ENCODE peak calls at places on chromosomes 4 and X, in eight cellular contexts. Q, I, E, M, K, O, A and R are unnamed samples.

GRCh38 chrX:110002300-110003166 is at the start of gene TMEM164:
- DNase-seq in O (peak; percentile 94), M (peak; percentile 89), E (peak; percentile 89), K (peak; percentile 85), A (peak; percentile 96), I (peak; percentile 59), Q (peak; percentile 83), R (peak; percentile 89)

GRCh38 chrX:143642426-143642825 is 6.5 kb upstream of the SLITRK4 start:
- DNase-seq in M (no peak), Q (no peak), O (no peak), K (no peak), I (no peak), E (no peak), A (no peak), R (no peak)

GRCh38 chr4:19300213-19300612 is 951.5 kb upstream of the SLIT2 start:
- DNase-seq in I (no peak), K (no peak), Q (no peak), O (no peak), E (no peak), A (no peak), M (no peak), R (no peak)

GRCh38 chrX:135484636-135485289 is 35.7 kb upstream of the INTS6L start:
- DNase-seq in I (no peak), O (no peak), E (no peak), Q (no peak), A (no peak), M (peak; percentile 48), K (no peak), R (no peak)

GRCh38 chrX:29687687-29688086 is 527.7 kb upstream of the MAGEB2 start:
- DNase-seq in M (no peak), Q (no peak), A (no peak), K (no peak), I (no peak), O (no peak), E (no peak), R (no peak)

GRCh38 chr4:158374318-158374717 is 147.4 kb upstream of the RXFP1 start:
- DNase-seq in K (no peak), Q (no peak), I (no peak), E (no peak), A (no peak), O (no peak), M (no peak), R (no peak)

GRCh38 chr4:16860506-16860905 is 37.9 kb downstream of the LDB2 start:
- DNase-seq in M (no peak), E (no peak), A (no peak), Q (no peak), K (no peak), O (no peak), I (no peak), R (no peak)

GRCh38 chr4:40675166-40675565 is 45.5 kb upstream of the RBM47 start:
- DNase-seq in O (no peak), Q (no peak), A (no peak), I (no peak), E (no peak), K (no peak), M (no peak), R (no peak)

GRCh38 chr4:40349561-40350198 is 14.5 kb downstream of the CHRNA9 start:
- DNase-seq in E (no peak), I (no peak), A (no peak), O (no peak), Q (no peak), K (no peak), M (no peak), R (no peak)

GRCh38 chrX:111869639-111870034 is 6.3 kb upstream of the TRPC5OS start:
- DNase-seq in O (peak; percentile 14), Q (no peak), A (no peak), I (no peak), K (peak; percentile 14), E (peak; percentile 30), M (peak; percentile 79), R (no peak)

GRCh38 chrX:131366387-131366786 is 77.3 kb upstream of the IGSF1 start:
- DNase-seq in Q (no peak), K (no peak), O (no peak), E (no peak), A (no peak), M (peak; percentile 33), I (no peak), R (no peak)

GRCh38 chr4:183635737-183636136 is 23.2 kb downstream of the RWDD4 start:
- DNase-seq in O (no peak), Q (no peak), M (no peak), E (no peak), I (no peak), K (no peak), A (no peak), R (no peak)

GRCh38 chr4:183636923-183637322 is 22.1 kb downstream of the RWDD4 start:
- DNase-seq in M (no peak), Q (no peak), A (no peak), E (no peak), K (no peak), I (no peak), O (peak; percentile 29), R (no peak)

GRCh38 chr4:183637461-183637860 is 21.5 kb downstream of the RWDD4 start:
- DNase-seq in I (no peak), Q (no peak), E (no peak), M (no peak), A (no peak), K (no peak), O (no peak), R (no peak)

GRCh38 chr4:183635333-183635732 is 23.7 kb downstream of the RWDD4 start:
- DNase-seq in I (no peak), Q (no peak), O (no peak), M (no peak), K (no peak), E (no peak), A (no peak), R (no peak)

GRCh38 chr4:183636488-183636887 is 22.5 kb downstream of the RWDD4 start:
- DNase-seq in Q (no peak), A (no peak), M (no peak), E (no peak), I (no peak), K (no peak), O (no peak), R (no peak)
- TF ChIP-seq CTCF in Q (no peak), A (no peak), M (no peak), E (no peak), I (no peak), K (no peak), O (no peak), R (no peak)

GRCh38 chr4:107824367-107825071 is at the start of gene SGMS2:
- DNase-seq in M (peak; percentile 66), Q (peak; percentile 91), I (peak; percentile 80), K (peak; percentile 87), E (peak; percentile 94), A (peak; percentile 90), O (peak; percentile 90), R (peak; percentile 94)

GRCh38 chr4:107825072-107825789 is 499 bp downstream of the SGMS2 start:
- DNase-seq in M (peak; percentile 52), A (no peak), K (peak; percentile 16), I (no peak), O (peak; percentile 43), Q (peak; percentile 42), E (peak; percentile 69), R (no peak)

GRCh38 chr4:107826427-107826980 is 1.8 kb downstream of the SGMS2 start:
- DNase-seq in E (no peak), K (no peak), Q (no peak), I (no peak), A (no peak), M (no peak), O (no peak), R (no peak)

GRCh38 chr4:107828315-107828714 is 3.6 kb downstream of the SGMS2 start:
- DNase-seq in M (no peak), A (no peak), O (no peak), E (no peak), K (no peak), I (no peak), Q (no peak), R (no peak)

DNA sequence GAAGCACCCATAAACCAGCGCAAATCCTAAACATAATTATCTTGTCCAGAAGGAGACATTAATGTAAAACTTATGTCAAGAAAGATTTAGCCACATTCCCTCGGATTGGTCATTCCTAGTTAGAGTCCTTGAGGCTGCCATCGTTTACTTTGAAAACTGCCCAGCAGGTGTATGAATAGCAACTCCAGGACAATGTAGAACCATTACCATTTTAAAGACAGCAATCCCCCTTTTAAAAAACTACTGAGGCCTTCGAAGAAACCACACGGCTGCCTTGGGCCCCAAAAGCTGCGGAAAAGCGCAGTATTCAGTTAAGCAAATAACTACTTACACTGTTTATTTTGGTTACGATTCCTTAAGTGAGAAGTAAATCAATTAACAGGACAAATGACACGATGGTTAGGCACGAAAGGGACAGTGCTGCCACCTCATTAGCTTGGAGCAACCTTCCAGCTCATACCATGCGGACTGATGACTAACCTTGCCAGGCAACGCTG is 814 bp upstream of the SGMS2 start:
- DNase-seq in E (no peak), O (no peak), A (no peak), I (no peak), M (peak; percentile 5), K (no peak), Q (no peak), R (no peak)
- H3K4me3 ChIP-seq in E (no peak overlapping the region), O (peak overlapping the region; percentile 69), A (peak overlapping the region; percentile 56), I (peak overlapping the region; percentile 64), M (peak overlapping the region; percentile 69), K (peak overlapping the region; percentile 92), Q (peak overlapping the region; percentile 87), R (peak overlapping the region; percentile 95)

GRCh38 chrX:1507511-1508463 is 29.2 kb downstream of the P2RY8 start:
- DNase-seq in K (no peak), A (peak; percentile 87), Q (no peak), E (no peak), M (no peak), O (no peak), I (no peak), R (no peak)
- H3K27ac ChIP-seq in K (peak overlapping the region; percentile 57), A (no peak overlapping the region), Q (no peak overlapping the region), E (no peak overlapping the region), M (no peak overlapping the region), O (no peak overlapping the region), I (no peak overlapping the region), R (no peak overlapping the region)

GRCh38 chrX:120453985-120454384 is 15.1 kb downstream of the LAMP2 start:
- DNase-seq in O (no peak), K (no peak), Q (no peak), E (no peak), I (no peak), A (no peak), M (no peak), R (no peak)

GRCh38 chrX:120450163-120450562 is 18.9 kb downstream of the LAMP2 start:
- DNase-seq in O (no peak), A (no peak), E (no peak), K (no peak), I (no peak), M (peak; percentile 6), Q (no peak), R (no peak)

GRCh38 chrX:120446503-120446902 is 22.6 kb downstream of the LAMP2 start:
- DNase-seq in Q (no peak), E (no peak), A (no peak), K (no peak), O (no peak), M (no peak), I (no peak), R (no peak)

GRCh38 chrX:120456973-120457372 is 12.1 kb downstream of the LAMP2 start:
- DNase-seq in M (no peak), I (no peak), Q (no peak), A (no peak), O (no peak), E (no peak), K (no peak), R (no peak)

DNA sequence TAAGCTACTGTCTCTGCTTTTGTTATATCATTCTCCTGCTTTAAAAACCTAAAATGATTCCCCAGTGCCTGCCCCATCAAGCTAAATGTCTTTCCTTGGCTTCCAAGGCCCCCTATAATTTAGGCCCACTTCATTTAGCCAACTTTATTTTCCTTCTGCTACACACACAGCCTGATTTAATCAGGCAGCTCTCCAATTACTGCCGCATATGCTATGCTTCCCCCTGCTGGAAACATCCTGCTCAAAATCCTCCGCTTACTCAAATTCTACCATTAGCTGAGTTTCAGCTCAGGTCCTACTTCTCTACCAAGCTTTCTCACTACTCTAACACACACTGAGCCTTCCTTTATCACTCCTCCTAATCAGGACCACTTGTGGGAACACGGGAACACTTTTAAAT is 17.0 kb downstream of the LAMP2 start:
- DNase-seq in A (no peak), E (no peak), I (no peak), M (peak; percentile 58), K (no peak), O (no peak), Q (no peak), R (no peak)
- TF ChIP-seq CTCF in A (no peak), E (no peak), I (no peak), M (peak; percentile 47), K (peak; percentile 36), O (peak; percentile 56), Q (no peak), R (no peak)